ENCODE peak calls at places on chromosomes 13 and 19, in four cellular contexts. Z is H1, D is HepG2, A is GM12878. U is an unnamed sample.

GRCh38 chr19:9847087-9847671 is 12.1 kb downstream of the PIN1 start:
- DNase-seq in Z (peak; percentile 79), D (peak; percentile 23), A (no peak), U (peak; percentile 59)

GRCh38 chr13:34070544-34071303 is 252.8 kb downstream of the RFC3 start:
- DNase-seq in Z (no peak), D (peak; percentile 9), A (no peak), U (no peak)

GRCh38 chr19:50427997-50428425 is 4.7 kb upstream of the MYBPC2 start:
- DNase-seq in Z (peak; percentile 84), D (no peak), A (no peak), U (no peak)

GRCh38 chr19:30959011-30959410 is 390.2 kb downstream of the TSHZ3 start:
- DNase-seq in Z (no peak), D (no peak), A (no peak), U (no peak)

GRCh38 chr19:18809149-18809978 is 18.3 kb upstream of the COMP start:
- DNase-seq in Z (no peak), D (no peak), A (no peak), U (no peak)

GRCh38 chr13:48660356-48661076 is 6.8 kb downstream of the CYSLTR2 start:
- DNase-seq in Z (no peak), D (no peak), A (peak; percentile 27), U (no peak)

GRCh38 chr19:51441410-51442390 is 16.6 kb downstream of the SIGLEC8 start:
- DNase-seq in Z (no peak), D (no peak), A (peak; percentile 91), U (no peak)

GRCh38 chr13:106103779-106104178 is 431.7 kb downstream of the EFNB2 start:
- DNase-seq in Z (no peak), D (no peak), A (no peak), U (no peak)

GRCh38 chr13:73440296-73440895 is 381.6 kb downstream of the KLF5 start:
- DNase-seq in Z (no peak), D (no peak), A (no peak), U (no peak)

GRCh38 chr13:93316848-93317247 is 90.2 kb downstream of the GPC6 start:
- DNase-seq in Z (no peak), D (no peak), A (no peak), U (no peak)

GRCh38 chr19:35090795-35091214 is 24.8 kb upstream of the FXYD3 start:
- DNase-seq in Z (peak; percentile 72), D (no peak), A (no peak), U (no peak)

GRCh38 chr19:46710687-46711086 is 6.2 kb downstream of the PRKD2 start:
- DNase-seq in Z (peak; percentile 78), D (no peak), A (no peak), U (peak; percentile 67)

GRCh38 chr13:44394649-44395048 is 21.0 kb downstream of the SERP2 start:
- DNase-seq in Z (no peak), D (no peak), A (no peak), U (peak; percentile 46)

GRCh38 chr13:102965802-102966201 is 100.4 kb downstream of the SLC10A2 start:
- DNase-seq in Z (no peak), D (no peak), A (no peak), U (no peak)

GRCh38 chr13:31227063-31227462 is 27.3 kb downstream of the B3GLCT start:
- DNase-seq in Z (no peak), D (no peak), A (no peak), U (no peak)

GRCh38 chr19:12166596-12166995 is 3.7 kb downstream of the ZNF136 start:
- DNase-seq in Z (no peak), D (no peak), A (no peak), U (no peak)

GRCh38 chr19:10888421-10888866 is 17.1 kb downstream of the CARM1 start:
- DNase-seq in Z (no peak), D (no peak), A (no peak), U (peak; percentile 72)

GRCh38 chr19:35249146-35249847 is 495 bp downstream of the LSR start:
- DNase-seq in Z (no peak), D (no peak), A (no peak), U (no peak)

GRCh38 chr19:11324079-11324661 is 15.3 kb downstream of the RAB3D start:
- DNase-seq in Z (no peak), D (peak; percentile 86), A (peak; percentile 71), U (peak; percentile 91)

GRCh38 chr13:44396295-44396962 is 22.8 kb downstream of the SERP2 start:
- DNase-seq in Z (no peak), D (no peak), A (no peak), U (no peak)

GRCh38 chr13:103203750-103204330 is 137.6 kb upstream of the SLC10A2 start:
- DNase-seq in Z (no peak), D (no peak), A (no peak), U (no peak)

GRCh38 chr13:51583469-51583874 is 790 bp upstream of the WDFY2 start:
- DNase-seq in Z (no peak), D (no peak), A (no peak), U (no peak)

GRCh38 chr19:55605207-55605636 is 225 bp upstream of the ZNF865 start:
- DNase-seq in Z (peak; percentile 98), D (peak; percentile 95), A (peak; percentile 94), U (peak; percentile 97)
- H3K4me2 ChIP-seq in Z (peak overlapping the region; percentile 61), D (peak overlapping the region; percentile 97), A (no peak overlapping the region), U (peak overlapping the region; percentile 96)

DNA sequence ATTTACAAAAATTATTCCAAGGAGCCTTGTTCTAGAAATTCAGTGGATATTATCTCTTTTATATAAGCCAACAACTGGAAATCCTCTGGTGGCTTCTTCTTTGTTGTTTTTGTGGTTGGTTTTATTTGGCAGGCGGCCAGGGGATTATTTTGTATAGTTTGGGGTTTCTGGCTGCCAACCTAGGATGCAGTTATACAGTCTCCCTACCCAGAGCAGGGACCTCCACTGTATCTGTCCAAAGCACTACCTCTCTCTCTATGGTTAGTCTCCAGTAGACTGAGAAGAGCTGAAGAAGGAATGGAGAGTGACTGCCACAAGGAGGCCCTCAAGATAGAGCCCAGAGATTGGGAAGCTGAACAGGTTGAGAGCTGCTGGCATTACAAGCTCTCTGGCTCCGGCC is 80.2 kb downstream of the ZAR1L start:
- DNase-seq in Z (no peak), D (no peak), A (no peak), U (no peak)
- TF ChIP-seq TCF12 in Z (no peak), D (no peak), A (no peak), U (no peak)

GRCh38 chr13:42969558-42970172 is 22.4 kb downstream of the EPSTI1 start:
- DNase-seq in Z (peak; percentile 93), D (peak; percentile 63), A (no peak), U (peak; percentile 84)
- H3K4me2 ChIP-seq in Z (no peak overlapping the region), D (peak overlapping the region; percentile 54), A (no peak overlapping the region), U (no peak overlapping the region)

DNA sequence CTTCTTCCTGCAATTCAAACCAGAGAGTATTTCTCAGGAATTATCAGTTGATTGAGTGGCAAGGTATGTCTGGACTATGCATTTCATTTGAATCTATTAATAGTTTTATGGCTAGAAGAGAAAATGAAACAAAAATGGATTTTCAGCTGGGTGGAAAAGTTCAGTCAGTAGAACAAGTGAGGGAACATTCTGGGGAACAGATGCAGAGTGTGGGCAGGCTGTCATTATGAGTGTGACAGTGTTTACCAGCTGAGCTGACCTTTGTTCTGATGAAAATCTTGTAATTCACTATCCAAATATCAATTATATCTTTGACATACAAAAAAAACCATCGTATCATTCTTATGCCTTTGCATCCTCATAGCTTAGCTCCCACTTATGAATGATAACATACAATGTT is 2.6 kb upstream of the CLC start:
- DNase-seq in Z (no peak), D (no peak), A (no peak), U (no peak)
- TF ChIP-seq TCF12 in Z (no peak), D (no peak), A (no peak), U (no peak)

GRCh38 chr19:48085077-48085476 is 25.5 kb downstream of the PLA2G4C start:
- DNase-seq in Z (no peak), D (no peak), A (no peak), U (no peak)
- H3K4me2 ChIP-seq in Z (no peak overlapping the region), D (no peak overlapping the region), A (no peak overlapping the region), U (no peak overlapping the region)

DNA sequence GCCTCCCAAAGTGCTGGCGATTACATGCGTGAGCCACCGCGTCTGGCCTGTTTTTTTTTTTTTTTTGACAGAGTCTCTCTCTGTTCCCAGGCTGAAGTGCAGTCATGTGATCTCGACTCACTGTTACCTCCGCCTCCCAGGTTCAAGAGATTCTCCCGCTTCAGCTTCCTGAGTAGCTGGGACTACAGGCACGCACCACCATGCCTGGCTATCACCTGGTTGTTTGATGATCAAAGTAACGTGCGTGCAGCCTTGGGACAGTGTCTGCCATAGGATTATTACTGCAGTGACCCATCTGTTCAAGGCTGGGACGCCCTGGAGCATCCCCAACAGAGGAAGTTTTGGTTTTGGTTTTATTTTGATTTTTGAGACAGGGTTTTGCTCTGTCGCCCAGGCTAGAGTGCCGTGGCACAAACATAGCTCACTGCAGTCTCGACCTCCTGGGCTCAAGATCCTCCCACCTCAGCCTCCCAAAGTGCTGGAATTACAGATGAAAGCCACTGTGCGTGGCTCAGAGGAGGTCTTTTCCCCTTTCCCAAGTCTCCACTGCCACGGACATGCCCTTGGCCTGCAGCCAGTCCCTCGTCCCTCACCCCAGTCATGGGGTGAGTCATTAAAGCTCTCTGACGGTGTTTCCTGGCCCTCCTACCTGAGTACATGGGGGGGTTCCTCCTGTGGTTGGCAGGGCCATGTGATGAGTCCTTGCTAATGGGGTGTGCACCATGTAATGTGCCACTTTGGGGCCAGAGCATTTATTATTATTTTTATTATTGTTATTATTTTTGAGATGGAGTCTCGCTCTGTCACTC is 65.6 kb downstream of the IER2 start:
- DNase-seq in Z (no peak), D (peak; percentile 35), A (peak; percentile 28), U (no peak)
- TF ChIP-seq TCF12 in Z (no peak), D (no peak), A (no peak), U (no peak)

DNA sequence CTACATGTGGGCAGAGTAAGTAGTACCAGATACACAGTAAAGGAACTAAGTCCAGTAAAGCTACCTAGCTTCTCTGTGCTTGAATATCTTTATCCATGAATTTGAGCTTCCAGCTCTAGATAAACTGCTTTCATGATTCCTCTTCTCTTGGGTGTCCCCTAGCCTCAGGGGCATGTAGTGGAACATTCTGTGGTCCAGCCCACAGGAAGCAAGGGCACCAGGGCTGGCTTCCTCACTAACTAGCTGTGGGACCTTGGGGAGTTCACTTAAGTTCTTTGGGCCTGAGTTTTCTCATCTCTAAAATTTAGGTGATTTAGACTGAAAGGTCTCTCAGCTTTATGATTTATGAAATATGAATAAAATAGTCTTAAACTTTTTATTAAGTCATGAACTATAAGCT is 185.7 kb downstream of the KATNAL1 start:
- DNase-seq in Z (no peak), D (no peak), A (no peak), U (no peak)
- H3K4me2 ChIP-seq in Z (no peak overlapping the region), D (no peak overlapping the region), A (no peak overlapping the region), U (no peak overlapping the region)

GRCh38 chr13:28583661-28584091 is 75.3 kb upstream of the POMP start:
- DNase-seq in Z (no peak), D (no peak), A (no peak), U (peak; percentile 9)
- TF ChIP-seq TCF12 in Z (no peak), D (no peak), A (no peak), U (peak; percentile 14)

U was measured in SK-N-SH.